ENCODE peak calls at places on chromosomes 3 and 15, in six cellular contexts. X is RCC 7860; J is AG08395; M is CD4-positive, alpha-beta T cell; F is NCI-H748 treated with DMSO at 0.1 percent for 48 hours; G is mucosa of gallbladder. K is an unnamed sample.

GRCh38 chr3:60009931-60010478 is 960.2 kb upstream of the CFAP20DC start:
- DNase-seq in X (no peak), J (no peak), M (no peak), F (no peak), G (no peak), K (no peak)

GRCh38 chr3:14685204-14685603 is 10.3 kb downstream of the C3orf20 start:
- DNase-seq in X (no peak), J (no peak), M (no peak), F (no peak), G (no peak), K (no peak)

GRCh38 chr3:136249593-136250225 is 431 bp upstream of the PCCB start:
- DNase-seq in X (no peak), J (no peak), M (no peak), F (no peak), G (no peak), K (no peak)

GRCh38 chr3:150050510-150050909 is 79.8 kb upstream of the PFN2 start:
- DNase-seq in X (no peak), J (no peak), M (no peak), F (no peak), G (no peak), K (no peak)

GRCh38 chr15:65940618-65940909 is 71.3 kb downstream of the RAB11A start:
- DNase-seq in X (peak; percentile 23), J (no peak), M (no peak), F (no peak), G (no peak), K (no peak)

GRCh38 chr3:61663728-61664492 is 102.5 kb downstream of the PTPRG start:
- DNase-seq in X (peak; percentile 82), J (peak; percentile 91), M (no peak), F (no peak), G (no peak), K (no peak)

GRCh38 chr3:193978446-193978845 is 157.5 kb upstream of the HES1 start:
- DNase-seq in X (no peak), J (no peak), M (no peak), F (no peak), G (no peak), K (no peak)

GRCh38 chr3:84958495-84959469 is at the start of gene CADM2:
- DNase-seq in X (no peak), J (peak; percentile 96), M (peak; percentile 50), F (peak; percentile 65), G (peak; percentile 89), K (peak; percentile 41)

GRCh38 chr15:58517252-58517681 is 85.5 kb downstream of the LIPC start:
- DNase-seq in X (no peak), J (no peak), M (no peak), F (no peak), G (no peak), K (no peak)

GRCh38 chr3:147007736-147008245 is 398.6 kb downstream of the ZIC4 start:
- DNase-seq in X (no peak), J (peak; percentile 5), M (no peak), F (no peak), G (no peak), K (no peak)

GRCh38 chr3:56257826-56258225 is 210.4 kb downstream of the ERC2 start:
- DNase-seq in X (no peak), J (no peak), M (no peak), F (no peak), G (no peak), K (no peak)

GRCh38 chr15:40930430-40931299 is 1.5 kb downstream of the DLL4 start:
- DNase-seq in X (no peak), J (no peak), M (peak; percentile 46), F (peak; percentile 27), G (no peak), K (no peak)

GRCh38 chr15:31151301-31152233 is 50.0 kb upstream of the TRPM1 start:
- DNase-seq in X (no peak), J (no peak), M (no peak), F (no peak), G (no peak), K (no peak)